ENCODE peak calls at places on chromosomes 11 and 22, in six cellular contexts. One of them, this sample, is unnamed.
A peak's percentile ranks its signal among the peaks of the same experiment; 100 is the strongest.

GRCh38 chr22:22037229-22037628 is 54.6 kb upstream of the TOP3B start:
- DNase-seq in IMR-90: no peak
- DNase-seq in foreskin keratinocyte: no peak
- DNase-seq in tibial nerve: no peak
- DNase-seq in HL-60: no peak
- DNase-seq in Peyer's patch: peak; percentile 76
- DNase-seq in this sample: no peak

GRCh38 chr11:17528181-17528691 is 16.0 kb downstream of the USH1C start:
- DNase-seq in HL-60: peak; percentile 64
- DNase-seq in foreskin keratinocyte: no peak
- DNase-seq in tibial nerve: peak; percentile 26
- DNase-seq in Peyer's patch: peak; percentile 20
- DNase-seq in IMR-90: peak; percentile 28
- DNase-seq in this sample: no peak

GRCh38 chr11:18972336-18972735 is 33.1 kb upstream of the MRGPRX1 start:
- DNase-seq in Peyer's patch: no peak
- DNase-seq in foreskin keratinocyte: no peak
- DNase-seq in IMR-90: no peak
- DNase-seq in HL-60: no peak
- DNase-seq in tibial nerve: no peak
- DNase-seq in this sample: no peak

GRCh38 chr11:101296896-101297295 is 167.3 kb upstream of the PGR start:
- DNase-seq in IMR-90: no peak
- DNase-seq in Peyer's patch: no peak
- DNase-seq in foreskin keratinocyte: peak; percentile 64
- DNase-seq in tibial nerve: no peak
- DNase-seq in HL-60: no peak
- DNase-seq in this sample: no peak

GRCh38 chr11:107631043-107631442 is 40.1 kb downstream of the ELMOD1 start:
- DNase-seq in tibial nerve: no peak
- DNase-seq in Peyer's patch: no peak
- DNase-seq in HL-60: no peak
- DNase-seq in IMR-90: no peak
- DNase-seq in foreskin keratinocyte: no peak
- DNase-seq in this sample: no peak

GRCh38 chr11:76201672-76202412 is 4.5 kb downstream of the WNT11 start:
- DNase-seq in tibial nerve: no peak
- DNase-seq in Peyer's patch: no peak
- DNase-seq in IMR-90: no peak
- DNase-seq in foreskin keratinocyte: no peak
- DNase-seq in HL-60: no peak
- DNase-seq in this sample: no peak

GRCh38 chr11:76589477-76589876 is 81.1 kb downstream of the LRRC32 start:
- DNase-seq in IMR-90: no peak
- DNase-seq in Peyer's patch: no peak
- DNase-seq in tibial nerve: no peak
- DNase-seq in HL-60: no peak
- DNase-seq in foreskin keratinocyte: no peak
- DNase-seq in this sample: no peak

GRCh38 chr22:39396156-39396796 is 3.3 kb upstream of the TAB1 start:
- DNase-seq in Peyer's patch: no peak
- DNase-seq in HL-60: no peak
- DNase-seq in foreskin keratinocyte: no peak
- DNase-seq in tibial nerve: no peak
- DNase-seq in IMR-90: peak; percentile 22
- DNase-seq in this sample: no peak

GRCh38 chr22:37647928-37648327 is 8.5 kb downstream of the SH3BP1 start:
- DNase-seq in foreskin keratinocyte: no peak
- DNase-seq in HL-60: no peak
- DNase-seq in tibial nerve: no peak
- DNase-seq in IMR-90: no peak
- DNase-seq in Peyer's patch: no peak
- DNase-seq in this sample: no peak

GRCh38 chr11:113578164-113578455 is 102.9 kb upstream of the DRD2 start:
- DNase-seq in HL-60: no peak
- DNase-seq in foreskin keratinocyte: no peak
- DNase-seq in IMR-90: no peak
- DNase-seq in Peyer's patch: no peak
- DNase-seq in tibial nerve: no peak
- DNase-seq in this sample: no peak

GRCh38 chr22:41562461-41562860 is 1.7 kb downstream of the CSDC2 start:
- DNase-seq in IMR-90: no peak
- DNase-seq in tibial nerve: no peak
- DNase-seq in Peyer's patch: no peak
- DNase-seq in foreskin keratinocyte: no peak
- DNase-seq in HL-60: no peak
- DNase-seq in this sample: no peak

GRCh38 chr22:19406281-19406811 is 25.2 kb downstream of the HIRA start:
- DNase-seq in HL-60: no peak
- DNase-seq in Peyer's patch: no peak
- DNase-seq in IMR-90: no peak
- DNase-seq in foreskin keratinocyte: no peak
- DNase-seq in tibial nerve: no peak
- DNase-seq in this sample: no peak

GRCh38 chr11:113603277-113604059 is 102.6 kb downstream of the TMPRSS5 start:
- DNase-seq in HL-60: no peak
- DNase-seq in foreskin keratinocyte: no peak
- DNase-seq in IMR-90: no peak
- DNase-seq in Peyer's patch: no peak
- DNase-seq in tibial nerve: no peak
- DNase-seq in this sample: no peak

GRCh38 chr11:75223954-75224643 is 16.5 kb upstream of the TPBGL start:
- DNase-seq in foreskin keratinocyte: no peak
- DNase-seq in tibial nerve: no peak
- DNase-seq in Peyer's patch: no peak
- DNase-seq in IMR-90: no peak
- DNase-seq in HL-60: no peak
- DNase-seq in this sample: no peak

GRCh38 chr11:27293500-27294417 is 69.3 kb downstream of the CCDC34 start:
- DNase-seq in tibial nerve: no peak
- DNase-seq in IMR-90: peak; percentile 68
- DNase-seq in foreskin keratinocyte: peak; percentile 79
- DNase-seq in Peyer's patch: no peak
- DNase-seq in HL-60: no peak
- DNase-seq in this sample: no peak

GRCh38 chr11:116885951-116886629 is 48.7 kb upstream of the APOA1 start:
- DNase-seq in Peyer's patch: no peak
- DNase-seq in tibial nerve: no peak
- DNase-seq in foreskin keratinocyte: no peak
- DNase-seq in IMR-90: peak; percentile 85
- DNase-seq in HL-60: no peak
- DNase-seq in this sample: no peak

GRCh38 chr11:35165416-35166368 is 26.7 kb downstream of the CD44 start:
- DNase-seq in HL-60: peak; percentile 78
- DNase-seq in tibial nerve: no peak
- DNase-seq in IMR-90: peak; percentile 50
- DNase-seq in foreskin keratinocyte: peak; percentile 65
- DNase-seq in Peyer's patch: peak; percentile 90
- DNase-seq in this sample: no peak

GRCh38 chr11:61971177-61972111 is 4.0 kb upstream of the FTH1 start:
- DNase-seq in IMR-90: peak; percentile 99
- DNase-seq in HL-60: peak; percentile 90
- DNase-seq in tibial nerve: peak; percentile 97
- DNase-seq in Peyer's patch: peak; percentile 73
- DNase-seq in foreskin keratinocyte: peak; percentile 90
- DNase-seq in this sample: peak; percentile 76

GRCh38 chr11:9399466-9399865 is 15.0 kb downstream of the IPO7 start:
- DNase-seq in foreskin keratinocyte: no peak
- DNase-seq in IMR-90: peak; percentile 63
- DNase-seq in tibial nerve: no peak
- DNase-seq in Peyer's patch: no peak
- DNase-seq in HL-60: no peak
- DNase-seq in this sample: no peak

GRCh38 chr22:39091136-39092081 is 5.6 kb upstream of the APOBEC3H start:
- DNase-seq in Peyer's patch: no peak
- DNase-seq in foreskin keratinocyte: no peak
- DNase-seq in tibial nerve: no peak
- DNase-seq in HL-60: no peak
- DNase-seq in IMR-90: no peak
- DNase-seq in this sample: no peak

GRCh38 chr11:19577849-19578619 is 134.6 kb upstream of the NAV2 start:
- DNase-seq in tibial nerve: no peak
- DNase-seq in HL-60: no peak
- DNase-seq in foreskin keratinocyte: no peak
- DNase-seq in IMR-90: peak; percentile 66
- DNase-seq in Peyer's patch: no peak
- DNase-seq in this sample: no peak

GRCh38 chr11:121534131-121535093 is 81.6 kb upstream of the SORL1-AS1 start:
- DNase-seq in IMR-90: peak; percentile 24
- DNase-seq in foreskin keratinocyte: peak; percentile 45
- DNase-seq in Peyer's patch: no peak
- DNase-seq in HL-60: no peak
- DNase-seq in tibial nerve: no peak
- DNase-seq in this sample: no peak

GRCh38 chr11:67251841-67252240 is 14.4 kb upstream of the GRK2 start:
- DNase-seq in foreskin keratinocyte: no peak
- DNase-seq in HL-60: no peak
- DNase-seq in tibial nerve: no peak
- DNase-seq in IMR-90: no peak
- DNase-seq in Peyer's patch: peak; percentile 4
- DNase-seq in this sample: no peak

GRCh38 chr11:86143429-86144030 is 74.6 kb upstream of the PICALM start:
- DNase-seq in Peyer's patch: no peak
- DNase-seq in foreskin keratinocyte: no peak
- DNase-seq in IMR-90: no peak
- DNase-seq in tibial nerve: no peak
- DNase-seq in HL-60: peak; percentile 72
- DNase-seq in this sample: no peak

GRCh38 chr22:17971711-17972110 is 52.6 kb downstream of the MICAL3 start:
- DNase-seq in IMR-90: no peak
- DNase-seq in Peyer's patch: no peak
- DNase-seq in foreskin keratinocyte: no peak
- DNase-seq in HL-60: no peak
- DNase-seq in tibial nerve: no peak
- DNase-seq in this sample: no peak

GRCh38 chr11:120894207-120894989 is 129.5 kb upstream of the TBCEL start:
- DNase-seq in foreskin keratinocyte: peak; percentile 25
- DNase-seq in Peyer's patch: no peak
- DNase-seq in tibial nerve: no peak
- DNase-seq in HL-60: no peak
- DNase-seq in IMR-90: no peak
- DNase-seq in this sample: no peak

GRCh38 chr22:40451230-40451629 is 80.8 kb downstream of the SGSM3 start:
- DNase-seq in foreskin keratinocyte: no peak
- DNase-seq in tibial nerve: no peak
- DNase-seq in HL-60: no peak
- DNase-seq in Peyer's patch: peak; percentile 39
- DNase-seq in IMR-90: no peak
- DNase-seq in this sample: no peak

DNA sequence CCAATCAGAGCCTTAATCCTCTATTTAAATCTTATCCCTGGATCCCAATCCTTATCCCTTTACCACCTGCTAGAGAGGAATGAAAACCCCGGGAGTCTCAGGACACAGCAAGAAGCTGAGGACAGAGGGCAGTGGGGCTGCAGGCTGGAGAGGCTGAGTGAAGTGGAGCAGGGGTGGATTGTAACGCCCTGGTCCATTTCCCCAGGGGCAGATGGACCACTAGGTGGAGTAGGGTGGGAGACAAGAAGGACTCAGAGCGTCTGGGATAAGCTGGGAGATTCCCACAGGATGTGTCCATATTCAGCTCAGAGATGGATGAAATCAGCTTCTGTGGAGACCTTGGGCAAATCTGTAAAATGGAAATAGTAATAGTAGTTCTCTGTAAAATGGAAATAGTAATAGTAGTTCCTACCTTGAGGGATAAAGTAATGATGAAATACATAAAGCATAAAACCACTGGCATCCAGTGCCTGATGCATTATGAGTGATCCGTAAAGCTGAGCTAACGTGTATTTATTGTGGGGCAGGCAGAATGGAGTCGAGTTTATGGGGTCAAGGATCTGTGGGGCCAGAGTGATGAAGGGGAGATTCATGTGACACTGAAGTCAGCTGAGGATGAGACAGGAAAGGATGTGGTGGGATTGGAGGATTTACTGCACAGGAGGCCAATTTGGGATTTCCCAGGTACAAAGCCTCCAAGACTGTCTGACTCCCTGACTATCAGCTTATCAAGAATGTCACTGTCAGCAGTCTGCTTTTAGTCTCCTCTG is 1.9 kb upstream of the ROBO4 start:
- DNase-seq in foreskin keratinocyte: peak; percentile 46
- DNase-seq in HL-60: no peak
- DNase-seq in Peyer's patch: no peak
- DNase-seq in tibial nerve: no peak
- DNase-seq in IMR-90: no peak
- DNase-seq in this sample: no peak
- H3K27ac ChIP-seq in foreskin keratinocyte: peak overlapping the region; percentile 75
- H3K27ac ChIP-seq in HL-60: no peak overlapping the region
- H3K27ac ChIP-seq in Peyer's patch: no peak overlapping the region
- H3K27ac ChIP-seq in tibial nerve: peak overlapping the region; percentile 77
- H3K27ac ChIP-seq in IMR-90: peak overlapping the region; percentile 91
- H3K27ac ChIP-seq in this sample: no peak overlapping the region

GRCh38 chr11:79932612-79933011 is 491.8 kb upstream of the TENM4 start:
- DNase-seq in foreskin keratinocyte: peak; percentile 41
- DNase-seq in IMR-90: no peak
- DNase-seq in HL-60: no peak
- DNase-seq in Peyer's patch: no peak
- DNase-seq in tibial nerve: no peak
- DNase-seq in this sample: no peak
- H3K27me3 ChIP-seq in foreskin keratinocyte: peaks cover 4% of the 10 kb centered on the region
- H3K27me3 ChIP-seq in IMR-90: no peaks in the 10 kb centered on the region
- H3K27me3 ChIP-seq in HL-60: no peaks in the 10 kb centered on the region
- H3K27me3 ChIP-seq in Peyer's patch: no peaks in the 10 kb centered on the region
- H3K27me3 ChIP-seq in tibial nerve: no peaks in the 10 kb centered on the region
- H3K27me3 ChIP-seq in this sample: no peaks in the 10 kb centered on the region

GRCh38 chr11:69644962-69645675 is 4.2 kb downstream of the CCND1 start:
- DNase-seq in IMR-90: no peak
- DNase-seq in Peyer's patch: no peak
- DNase-seq in HL-60: no peak
- DNase-seq in tibial nerve: no peak
- DNase-seq in foreskin keratinocyte: no peak
- DNase-seq in this sample: no peak
- H3K27ac ChIP-seq in IMR-90: peak overlapping the region; percentile 28
- H3K27ac ChIP-seq in Peyer's patch: no peak overlapping the region
- H3K27ac ChIP-seq in HL-60: no peak overlapping the region
- H3K27ac ChIP-seq in tibial nerve: peak overlapping the region; percentile 84
- H3K27ac ChIP-seq in foreskin keratinocyte: no peak overlapping the region
- H3K27ac ChIP-seq in this sample: no peak overlapping the region

DNA sequence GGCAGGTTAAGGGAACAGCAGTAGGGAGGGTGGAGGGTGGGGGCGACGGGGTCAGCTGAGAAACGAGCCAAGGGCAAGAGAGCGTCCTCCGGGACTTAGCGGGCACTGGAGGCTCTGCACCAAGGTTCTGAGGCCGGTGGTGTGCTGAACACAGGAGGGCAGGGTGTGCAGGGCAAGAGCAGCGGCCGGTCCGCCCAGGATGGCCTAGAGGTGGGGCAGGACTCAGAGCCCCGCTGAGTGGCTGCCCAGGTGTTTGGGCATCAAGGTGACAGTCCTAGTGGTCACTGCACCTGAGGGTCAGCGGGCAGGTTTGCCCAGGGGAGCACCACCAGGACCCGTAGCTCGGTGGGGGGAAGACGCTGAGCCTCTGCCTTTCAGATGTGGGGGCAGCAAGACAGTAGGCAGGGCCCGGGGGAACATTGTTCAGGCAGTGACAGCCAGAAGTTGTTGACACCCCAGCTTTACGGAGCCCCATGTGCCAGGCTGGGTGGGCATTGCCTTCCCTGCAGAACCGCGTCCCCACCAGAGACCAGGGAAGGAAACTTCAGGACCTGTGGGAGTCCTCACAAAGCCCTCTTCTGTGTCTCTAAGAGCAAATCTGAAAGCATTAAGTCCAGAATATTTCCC is 4.5 kb upstream of the TTLL8 start:
- DNase-seq in tibial nerve: no peak
- DNase-seq in IMR-90: no peak
- DNase-seq in Peyer's patch: no peak
- DNase-seq in foreskin keratinocyte: no peak
- DNase-seq in HL-60: no peak
- DNase-seq in this sample: no peak
- H3K27me3 ChIP-seq in tibial nerve: peaks cover 4% of the 10 kb centered on the region
- H3K27me3 ChIP-seq in IMR-90: peaks cover 48% of the 10 kb centered on the region
- H3K27me3 ChIP-seq in Peyer's patch: peaks cover 8% of the 10 kb centered on the region
- H3K27me3 ChIP-seq in foreskin keratinocyte: peaks cover 27% of the 10 kb centered on the region
- H3K27me3 ChIP-seq in HL-60: peaks cover 2% of the 10 kb centered on the region
- H3K27me3 ChIP-seq in this sample: no peaks in the 10 kb centered on the region

This sample was measured in iPS DF 6.9.